ENCODE peak calls at places on chromosomes 3 and 15, in nine cellular contexts. P is aorta; G is pancreas; Q is suprapubic skin; F is RWPE2; J is CD4-positive, alpha-beta memory T cell; S is neuronal stem cell; N is body of pancreas; W is stomach. Y is an unnamed sample.

GRCh38 chr15:22844421-22845288 is 6.2 kb downstream of the NIPA2 start:
- DNase-seq in P (no peak), G (no peak), Q (no peak), F (no peak), J (no peak), S (no peak), N (no peak), W (no peak), Y (no peak)

GRCh38 chr15:31328425-31328998 is 1.9 kb downstream of the KLF13 start:
- DNase-seq in P (no peak), G (peak; percentile 79), Q (no peak), F (no peak), J (peak; percentile 80), S (no peak), N (peak; percentile 53), W (no peak), Y (no peak)

GRCh38 chr3:127304121-127304744 is 16.4 kb upstream of the PRR20G start:
- DNase-seq in P (no peak), G (peak; percentile 84), Q (no peak), F (peak; percentile 97), J (no peak), S (no peak), N (peak; percentile 73), W (peak; percentile 97), Y (peak; percentile 91)

GRCh38 chr3:59816312-59816711 is 766.5 kb upstream of the CFAP20DC start:
- DNase-seq in P (no peak), G (no peak), Q (no peak), F (no peak), J (no peak), S (no peak), N (no peak), W (no peak), Y (no peak)

GRCh38 chr3:140736863-140737460 is 59.1 kb downstream of the TRIM42 start:
- DNase-seq in P (peak; percentile 79), G (no peak), Q (no peak), F (no peak), J (no peak), S (peak; percentile 37), N (peak; percentile 52), W (peak; percentile 33), Y (no peak)

GRCh38 chr3:128881576-128881975 is 2.2 kb downstream of the ACAD9 start:
- DNase-seq in P (no peak), G (no peak), Q (no peak), F (no peak), J (no peak), S (no peak), N (no peak), W (no peak), Y (no peak)

GRCh38 chr15:57018151-57018550 is 99.7 kb downstream of the TCF12 start:
- DNase-seq in P (no peak), G (no peak), Q (no peak), F (no peak), J (no peak), S (no peak), N (no peak), W (no peak), Y (no peak)

GRCh38 chr3:130849111-130849552 is 44.8 kb upstream of the ATP2C1 start:
- DNase-seq in P (no peak), G (peak; percentile 83), Q (no peak), F (no peak), J (no peak), S (no peak), N (peak; percentile 90), W (peak; percentile 91), Y (peak; percentile 70)

GRCh38 chr3:89851974-89852621 is 744.7 kb downstream of the EPHA3 start:
- DNase-seq in P (peak; percentile 66), G (peak; percentile 49), Q (no peak), F (no peak), J (no peak), S (peak; percentile 67), N (peak; percentile 19), W (peak; percentile 45), Y (no peak)

GRCh38 chr3:179769411-179770247 is 116.8 kb downstream of the USP13 start:
- DNase-seq in P (no peak), G (no peak), Q (no peak), F (no peak), J (no peak), S (no peak), N (no peak), W (no peak), Y (no peak)

GRCh38 chr3:176078916-176079315 is 1118.4 kb downstream of the TBL1XR1 start:
- DNase-seq in P (no peak), G (no peak), Q (no peak), F (no peak), J (no peak), S (no peak), N (no peak), W (no peak), Y (no peak)

GRCh38 chr3:177195242-177195940 is 1.9 kb downstream of the TBL1XR1 start:
- DNase-seq in P (no peak), G (no peak), Q (no peak), F (no peak), J (peak; percentile 23), S (no peak), N (peak; percentile 36), W (no peak), Y (no peak)

GRCh38 chr15:89363770-89364169 is 29.1 kb upstream of the POLG start:
- DNase-seq in P (no peak), G (no peak), Q (no peak), F (peak; percentile 56), J (no peak), S (no peak), N (no peak), W (no peak), Y (no peak)

GRCh38 chr15:89364741-89365450 is 30.3 kb upstream of the POLG start:
- DNase-seq in P (no peak), G (peak; percentile 51), Q (no peak), F (peak; percentile 69), J (no peak), S (no peak), N (no peak), W (no peak), Y (no peak)

GRCh38 chr15:89364341-89364740 is 29.7 kb upstream of the POLG start:
- DNase-seq in P (no peak), G (peak; percentile 39), Q (no peak), F (peak; percentile 64), J (no peak), S (no peak), N (peak; percentile 48), W (no peak), Y (no peak)

GRCh38 chr15:89366656-89367393 is 32.2 kb upstream of the POLG start:
- DNase-seq in P (no peak), G (no peak), Q (no peak), F (peak; percentile 49), J (no peak), S (no peak), N (no peak), W (no peak), Y (no peak)

DNA sequence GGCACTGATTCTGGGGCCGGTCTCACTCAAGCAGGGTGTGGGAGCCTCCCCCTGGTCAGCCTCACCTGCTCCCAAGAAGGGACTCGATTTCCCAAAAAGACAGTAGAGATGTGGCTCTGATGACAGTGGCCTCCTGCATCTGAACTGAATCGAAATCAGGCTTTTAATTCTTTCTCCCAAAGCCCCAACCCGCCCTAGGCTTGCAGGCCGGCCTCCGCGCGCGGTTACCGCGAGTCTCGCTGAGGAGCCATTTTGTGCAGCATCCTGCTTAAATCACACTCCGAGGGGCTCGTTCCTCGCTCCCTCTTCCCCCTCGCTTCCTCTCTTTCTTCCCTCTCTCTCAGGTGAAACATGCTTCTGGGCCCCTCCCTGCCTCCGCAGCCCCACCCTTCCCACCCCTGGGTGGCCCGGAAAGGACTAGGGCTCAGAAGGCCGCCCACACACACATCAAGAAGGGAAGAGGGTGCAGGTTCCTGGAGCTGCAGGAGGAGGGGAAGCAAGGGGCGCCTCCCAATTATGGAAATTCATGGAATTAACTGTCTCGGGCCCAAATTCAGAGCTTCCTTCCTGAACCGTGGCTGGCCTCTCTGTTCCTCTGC is 30.9 kb upstream of the POLG start:
- DNase-seq in P (no peak), G (no peak), Q (no peak), F (peak; percentile 68), J (no peak), S (no peak), N (no peak), W (no peak), Y (no peak)
- H3K27ac ChIP-seq in P (no peak overlapping the region), G (no peak overlapping the region), Q (no peak overlapping the region), F (no peak overlapping the region), J (no peak overlapping the region), S (no peak overlapping the region), N (no peak overlapping the region), W (no peak overlapping the region), Y (no peak overlapping the region)

DNA sequence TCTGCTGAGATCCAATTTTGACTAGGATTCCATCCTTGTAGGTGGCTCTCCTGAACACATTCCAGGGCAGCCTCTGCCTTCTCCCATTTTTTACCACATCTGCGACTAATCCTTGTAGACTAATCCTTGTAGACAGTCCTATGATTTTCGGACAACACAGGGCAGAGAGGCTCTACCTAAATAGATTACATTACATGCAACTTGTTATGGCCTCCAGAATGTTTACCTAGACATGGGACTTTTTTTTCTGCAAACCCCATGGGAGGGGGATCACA is 239.3 kb upstream of the WNT5A start:
- DNase-seq in P (no peak), G (no peak), Q (no peak), F (no peak), J (no peak), S (no peak), N (no peak), W (no peak), Y (no peak)
- H3K4me1 ChIP-seq in P (no peaks in the 10 kb centered on the region), G (no peaks in the 10 kb centered on the region), Q (no peaks in the 10 kb centered on the region), F (no peaks in the 10 kb centered on the region), J (no peaks in the 10 kb centered on the region), S (peaks cover 10% of the 10 kb centered on the region), N (no peaks in the 10 kb centered on the region), W (no peaks in the 10 kb centered on the region), Y (no peaks in the 10 kb centered on the region)

GRCh38 chr3:196287405-196288140 is at the start of gene PCYT1A:
- DNase-seq in P (peak; percentile 96), G (peak; percentile 87), Q (peak; percentile 95), F (peak; percentile 92), J (peak; percentile 73), S (peak; percentile 90), N (peak; percentile 88), W (peak; percentile 91), Y (peak; percentile 95)

GRCh38 chr3:196287066-196287404 is 491 bp downstream of the PCYT1A start:
- DNase-seq in P (no peak), G (no peak), Q (no peak), F (no peak), J (no peak), S (no peak), N (no peak), W (no peak), Y (no peak)

GRCh38 chr3:196280689-196281463 is 6.7 kb downstream of the PCYT1A start:
- DNase-seq in P (no peak), G (no peak), Q (no peak), F (no peak), J (no peak), S (no peak), N (no peak), W (no peak), Y (no peak)

GRCh38 chr3:196281962-196282361 is 5.6 kb downstream of the PCYT1A start:
- DNase-seq in P (no peak), G (no peak), Q (no peak), F (no peak), J (no peak), S (no peak), N (no peak), W (no peak), Y (no peak)

GRCh38 chr3:196284396-196284795 is 3.1 kb downstream of the PCYT1A start:
- DNase-seq in P (no peak), G (no peak), Q (no peak), F (no peak), J (no peak), S (no peak), N (no peak), W (no peak), Y (no peak)
- H3K4me3 ChIP-seq in P (no peak overlapping the region), G (no peak overlapping the region), Q (no peak overlapping the region), F (no peak overlapping the region), J (no peak overlapping the region), S (no peak overlapping the region), N (no peak overlapping the region), W (no peak overlapping the region), Y (no peak overlapping the region)

GRCh38 chr3:169152319-169152718 is 511.2 kb downstream of the MECOM start:
- DNase-seq in P (no peak), G (no peak), Q (no peak), F (no peak), J (no peak), S (no peak), N (no peak), W (peak; percentile 35), Y (no peak)
- H3K27ac ChIP-seq in P (peak overlapping the region; percentile 76), G (no peak overlapping the region), Q (no peak overlapping the region), F (no peak overlapping the region), J (no peak overlapping the region), S (no peak overlapping the region), N (no peak overlapping the region), W (peak overlapping the region; percentile 94), Y (peak overlapping the region; percentile 6)

Y was measured in upper lobe of right lung.